ENCODE peak calls at places on chromosomes 4 and X, in nine cellular contexts. T is GM13976, Q is foreskin fibroblast, V is activated B cell treated with CpG ODN at 0.5 μM for 24 hours, Z is fibroblast of pulmonary artery, L is progenitor cell of endocrine pancreas, F is ovary, Y is tibial artery, P is ascending aorta. H is an unnamed sample.

GRCh38 chr4:80307774-80308465 is 27.6 kb upstream of the CFAP299 start:
- DNase-seq in L (no peak), F (peak; percentile 22), Y (no peak), V (no peak), P (no peak), Z (peak; percentile 56), Q (peak; percentile 61), T (no peak), H (no peak)

GRCh38 chrX:1895583-1895982 is 280.7 kb downstream of the ASMT start:
- DNase-seq in P (no peak), Y (no peak), Z (no peak), L (no peak), F (no peak), Q (no peak), V (no peak), T (no peak), H (no peak)

GRCh38 chr4:6546681-6547447 is 28.1 kb upstream of the MAN2B2 start:
- DNase-seq in L (peak; percentile 39), Y (no peak), P (no peak), F (peak; percentile 33), Q (peak; percentile 33), V (no peak), Z (peak; percentile 83), T (peak; percentile 81), H (no peak)

GRCh38 chr4:19348746-19349145 is 903.0 kb upstream of the SLIT2 start:
- DNase-seq in L (no peak), F (no peak), P (no peak), Y (no peak), Q (no peak), V (no peak), Z (peak; percentile 42), T (no peak), H (no peak)

GRCh38 chr4:125315571-125316390 is 1.0 kb downstream of the FAT4 start:
- DNase-seq in Z (peak; percentile 62), T (peak; percentile 37), V (no peak), Q (peak; percentile 61), Y (peak; percentile 75), F (peak; percentile 71), L (peak; percentile 45), P (no peak), H (peak; percentile 44)

GRCh38 chr4:157918036-157918832 is 254.6 kb downstream of the GASK1B start:
- DNase-seq in Z (no peak), T (no peak), L (no peak), Y (no peak), V (no peak), F (no peak), Q (no peak), P (no peak), H (no peak)

GRCh38 chr4:78019494-78019893 is 37.6 kb upstream of the FRAS1 start:
- DNase-seq in V (no peak), Y (no peak), L (no peak), P (no peak), Z (no peak), Q (no peak), F (no peak), T (no peak), H (no peak)

GRCh38 chr4:144709793-144710525 is 64.0 kb downstream of the HHIP start:
- DNase-seq in P (no peak), Y (no peak), F (no peak), Q (peak; percentile 68), V (no peak), L (no peak), T (no peak), Z (peak; percentile 88), H (no peak)

GRCh38 chr4:153341575-153342090 is 2.9 kb upstream of the MND1 start:
- DNase-seq in V (no peak), Q (peak; percentile 31), F (no peak), L (no peak), T (no peak), P (no peak), Z (peak; percentile 61), Y (no peak), H (no peak)

GRCh38 chr4:145207934-145208333 is 27.5 kb upstream of the OTUD4 start:
- DNase-seq in T (no peak), P (no peak), Z (no peak), Y (no peak), L (no peak), V (no peak), F (no peak), Q (no peak), H (no peak)

GRCh38 chrX:111555559-111555958 is 44.1 kb downstream of the SERTM2 start:
- DNase-seq in L (no peak), F (no peak), V (no peak), Z (no peak), Q (no peak), Y (no peak), P (no peak), T (no peak), H (no peak)

GRCh38 chrX:122220644-122221373 is 963.3 kb upstream of the GRIA3 start:
- DNase-seq in Z (no peak), Y (no peak), V (no peak), T (no peak), F (no peak), L (no peak), P (no peak), Q (no peak), H (no peak)

GRCh38 chr4:62618042-62618441 is 1417.9 kb downstream of the ADGRL3 start:
- DNase-seq in V (no peak), Q (no peak), Y (no peak), F (no peak), P (no peak), T (no peak), L (no peak), Z (no peak), H (no peak)

GRCh38 chrX:69025802-69026301 is 139.4 kb downstream of the PJA1 start:
- DNase-seq in Q (no peak), Y (no peak), P (no peak), T (no peak), V (no peak), Z (peak; percentile 74), L (no peak), F (no peak), H (no peak)

GRCh38 chr4:173862754-173863153 is 332.7 kb upstream of the HAND2 start:
- DNase-seq in T (no peak), Y (no peak), V (no peak), P (no peak), Q (no peak), F (no peak), L (no peak), Z (no peak), H (no peak)

GRCh38 chrX:26253526-26253925 is 37.6 kb downstream of the MAGEB5 start:
- DNase-seq in T (no peak), L (no peak), Z (no peak), V (no peak), F (no peak), P (no peak), Y (no peak), Q (no peak), H (no peak)

GRCh38 chrX:71859637-71860036 is 51.0 kb upstream of the NHSL2 start:
- DNase-seq in Y (no peak), L (no peak), V (no peak), Z (peak; percentile 44), F (no peak), T (peak; percentile 21), Q (peak; percentile 13), P (no peak), H (no peak)

GRCh38 chr4:185395255-185395955 is at the start of gene LRP2BP:
- DNase-seq in F (no peak), V (no peak), T (peak; percentile 41), P (no peak), L (no peak), Q (no peak), Y (no peak), Z (peak; percentile 97), H (no peak)

GRCh38 chrX:68594769-68595168 is 52.7 kb upstream of the STARD8 start:
- DNase-seq in Q (no peak), F (no peak), P (no peak), Z (no peak), Y (no peak), T (no peak), L (no peak), V (no peak), H (no peak)

GRCh38 chr4:143515905-143516304 is 2.4 kb downstream of the SMARCA5 start:
- DNase-seq in Y (no peak), P (no peak), L (no peak), F (no peak), Q (no peak), T (no peak), V (no peak), Z (no peak), H (no peak)
- TF ChIP-seq CTCF in Y (no peak), P (no peak), L (no peak), F (no peak), Q (no peak), T (no peak), V (no peak), Z (no peak), H (no peak)

GRCh38 chrX:40539214-40540142 is 41.3 kb upstream of the ATP6AP2 start:
- DNase-seq in Y (peak; percentile 72), T (peak; percentile 49), Q (peak; percentile 68), Z (peak; percentile 76), F (no peak), P (no peak), V (peak; percentile 19), L (no peak), H (no peak)
- TF ChIP-seq CTCF in Y (no peak), T (peak; percentile 8), Q (no peak), Z (no peak), F (no peak), P (no peak), V (no peak), L (peak; percentile 38), H (no peak)

DNA sequence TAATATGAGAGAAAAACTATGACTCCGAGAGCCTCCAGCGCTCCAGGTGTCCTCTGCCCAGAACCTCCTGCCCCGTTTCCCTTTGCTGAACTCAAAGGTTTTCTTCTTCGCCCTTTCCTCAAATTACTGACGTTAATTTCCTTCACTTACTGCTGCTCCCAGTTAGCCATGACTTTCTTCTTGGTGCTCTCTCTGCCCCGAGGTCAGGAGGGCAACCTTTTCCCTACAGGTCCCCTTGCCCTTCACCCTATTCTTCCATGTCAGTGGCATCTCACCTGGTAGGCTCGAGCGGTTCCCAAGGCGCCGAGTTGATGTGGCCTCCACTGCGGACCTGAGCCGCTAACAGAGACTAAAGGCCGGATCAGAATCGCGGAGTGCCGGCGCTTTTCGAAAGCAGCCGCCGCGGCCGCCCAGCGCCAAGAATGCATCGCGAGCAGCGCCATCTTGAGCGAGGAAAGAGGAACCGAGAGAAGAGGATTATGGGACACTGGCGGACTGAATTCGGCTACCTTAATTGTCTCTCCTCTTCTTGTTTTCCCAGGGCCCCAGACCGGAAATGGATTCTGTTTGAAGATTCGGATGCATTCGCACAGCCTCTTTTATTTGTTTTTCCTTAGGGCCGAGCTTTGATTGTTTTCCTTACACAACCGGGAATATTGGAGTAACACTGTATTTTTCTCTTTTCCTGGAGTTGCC is at the start of gene ABCB7:
- DNase-seq in P (no peak), Y (peak; percentile 68), F (peak; percentile 58), Z (peak; percentile 82), T (peak; percentile 52), L (peak; percentile 27), Q (peak; percentile 51), V (peak; percentile 41), H (peak; percentile 68)
- TF ChIP-seq CTCF in P (peak; percentile 41), Y (no peak), F (peak; percentile 10), Z (peak; percentile 8), T (no peak), L (peak; percentile 27), Q (peak; percentile 11), V (no peak), H (peak; percentile 13)

DNA sequence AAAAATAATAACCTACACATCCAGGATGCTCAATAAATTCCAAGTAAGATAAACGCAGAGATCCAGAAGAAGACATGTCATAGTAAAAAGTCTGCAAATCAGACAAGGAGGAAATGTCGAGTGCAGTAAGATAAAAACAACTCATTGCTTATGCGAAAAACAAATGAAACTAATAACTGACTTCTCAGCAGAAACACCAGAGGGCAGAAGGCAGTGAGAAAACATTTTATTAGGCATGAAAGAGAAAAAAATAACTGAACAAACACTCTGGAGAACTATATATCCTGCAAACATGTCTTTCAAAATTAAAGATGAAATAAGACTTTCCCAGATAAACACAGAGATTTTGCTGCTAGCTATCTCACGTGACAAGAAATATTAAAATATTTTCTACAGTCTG is 201.3 kb upstream of the CTSO start:
- DNase-seq in Q (no peak), Y (no peak), L (no peak), V (no peak), T (no peak), F (no peak), Z (peak; percentile 7), P (no peak), H (no peak)
- TF ChIP-seq CTCF in Q (peak; percentile 16), Y (no peak), L (peak; percentile 13), V (no peak), T (no peak), F (no peak), Z (peak; percentile 29), P (no peak), H (no peak)